ENCODE peak calls at places on chromosomes 5 and 9, in seven cellular contexts. T, F, I, R, Q, N and A are unnamed samples.

GRCh38 chr5:17878541-17878940 is 244.3 kb downstream of the TAF11L14 start:
- DNase-seq in T (no peak), F (no peak), I (no peak), R (no peak), Q (no peak), N (no peak), A (no peak)

GRCh38 chr9:13360188-13360587 is 80.7 kb upstream of the MPDZ start:
- DNase-seq in T (no peak), F (no peak), I (no peak), R (no peak), Q (no peak), N (no peak), A (no peak)

GRCh38 chr5:135833961-135834638 is 363 bp upstream of the SLC25A48 start:
- DNase-seq in T (no peak), F (no peak), I (no peak), R (no peak), Q (no peak), N (no peak), A (no peak)

GRCh38 chr9:130872058-130872453 is 24.6 kb downstream of the QRFP start:
- DNase-seq in T (no peak), F (no peak), I (no peak), R (no peak), Q (no peak), N (no peak), A (no peak)

GRCh38 chr5:147949711-147950573 is 43.6 kb upstream of the C5orf46 start:
- DNase-seq in T (no peak), F (peak; percentile 75), I (no peak), R (peak; percentile 45), Q (no peak), N (no peak), A (peak; percentile 25)

GRCh38 chr9:2465921-2466460 is 155.6 kb upstream of the VLDLR start:
- DNase-seq in T (peak; percentile 56), F (peak; percentile 33), I (no peak), R (peak; percentile 78), Q (no peak), N (peak; percentile 44), A (no peak)

GRCh38 chr5:92444888-92445287 is 1061.8 kb upstream of the ARRDC3 start:
- DNase-seq in T (no peak), F (no peak), I (no peak), R (no peak), Q (no peak), N (no peak), A (no peak)

GRCh38 chr5:126523818-126524522 is 71.0 kb downstream of the ALDH7A1 start:
- DNase-seq in T (peak; percentile 13), F (no peak), I (no peak), R (no peak), Q (no peak), N (no peak), A (no peak)

GRCh38 chr9:107227696-107228258 is 55.3 kb upstream of the RAD23B start:
- DNase-seq in T (no peak), F (no peak), I (no peak), R (no peak), Q (no peak), N (no peak), A (no peak)

GRCh38 chr5:135811007-135811406 is 23.5 kb upstream of the SLC25A48 start:
- DNase-seq in T (no peak), F (no peak), I (no peak), R (no peak), Q (no peak), N (no peak), A (no peak)

GRCh38 chr5:101783241-101784095 is 512.6 kb downstream of the SLCO4C1 start:
- DNase-seq in T (no peak), F (peak; percentile 33), I (no peak), R (no peak), Q (no peak), N (no peak), A (no peak)

GRCh38 chr9:135301271-135302263 is 178.0 kb upstream of the PPP1R26 start:
- DNase-seq in T (no peak), F (no peak), I (no peak), R (no peak), Q (no peak), N (no peak), A (no peak)

GRCh38 chr5:131381792-131382191 is 117.9 kb downstream of the CDC42SE2 start:
- DNase-seq in T (no peak), F (no peak), I (no peak), R (no peak), Q (no peak), N (no peak), A (no peak)
- H3K4me1 ChIP-seq in T (peaks cover 16% of the 10 kb centered on the region), F (peaks cover 14% of the 10 kb centered on the region), I (peaks cover 12% of the 10 kb centered on the region), R (peaks cover 49% of the 10 kb centered on the region), Q (no peaks in the 10 kb centered on the region), N (peaks cover 37% of the 10 kb centered on the region), A (peaks cover 65% of the 10 kb centered on the region)

DNA sequence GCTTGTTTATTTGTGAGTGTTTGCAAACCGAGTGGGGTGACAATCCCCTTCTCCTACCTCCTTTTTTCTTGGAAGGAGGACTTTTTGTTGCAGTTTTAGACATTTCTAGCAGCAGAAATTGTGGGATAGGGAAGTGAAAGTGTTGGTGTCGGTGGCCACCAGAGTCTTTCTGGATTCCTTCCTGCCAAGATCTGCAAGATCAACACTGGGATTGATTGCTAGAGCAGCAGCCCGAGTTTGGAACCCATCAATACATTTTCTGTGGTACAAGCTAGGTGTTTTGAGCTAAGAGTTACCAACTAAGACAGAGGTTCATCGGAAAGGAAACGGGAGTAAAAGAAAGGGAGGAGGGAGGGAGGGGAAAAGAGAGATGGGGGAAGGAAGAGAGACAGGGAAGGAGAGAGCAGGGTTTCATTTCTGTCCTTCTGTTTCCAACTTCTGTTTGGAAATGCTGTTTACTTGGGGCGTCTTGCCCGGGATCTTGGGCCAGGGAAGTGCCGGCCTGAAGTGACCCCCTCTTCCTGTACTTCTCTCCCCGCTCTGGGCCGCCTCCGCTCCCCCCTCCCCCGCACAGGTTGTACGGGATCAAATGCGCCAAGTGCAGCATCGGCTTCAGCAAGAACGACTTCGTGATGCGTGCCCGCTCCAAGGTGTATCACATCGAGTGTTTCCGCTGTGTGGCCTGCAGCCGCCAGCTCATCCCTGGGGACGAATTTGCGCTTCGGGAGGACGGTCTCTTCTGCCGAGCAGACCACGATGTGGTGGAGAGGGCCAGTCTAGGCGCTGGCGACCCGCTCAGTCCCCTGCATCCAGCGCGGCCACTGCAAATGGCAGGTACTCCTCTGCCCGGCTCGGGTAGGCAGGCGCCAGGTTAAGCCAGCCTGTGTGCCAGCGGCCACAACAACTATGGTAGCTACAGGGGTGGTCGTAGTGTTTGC is 3.9 kb downstream of the ISL1 start:
- DNase-seq in T (no peak), F (peak; percentile 73), I (peak; percentile 72), R (no peak), Q (peak; percentile 67), N (no peak), A (no peak)
- TF ChIP-seq CTCF in T (no peak), F (no peak), I (no peak), R (no peak), Q (no peak), N (no peak), A (no peak)

GRCh38 chr5:132734687-132735086 is 2.7 kb downstream of the KIF3A start:
- DNase-seq in T (no peak), F (no peak), I (no peak), R (no peak), Q (no peak), N (no peak), A (no peak)
- H3K4me1 ChIP-seq in T (no peaks in the 10 kb centered on the region), F (peaks cover 6% of the 10 kb centered on the region), I (peaks cover 4% of the 10 kb centered on the region), R (peaks cover 12% of the 10 kb centered on the region), Q (no peaks in the 10 kb centered on the region), N (peaks cover 13% of the 10 kb centered on the region), A (peaks cover 15% of the 10 kb centered on the region)

DNA sequence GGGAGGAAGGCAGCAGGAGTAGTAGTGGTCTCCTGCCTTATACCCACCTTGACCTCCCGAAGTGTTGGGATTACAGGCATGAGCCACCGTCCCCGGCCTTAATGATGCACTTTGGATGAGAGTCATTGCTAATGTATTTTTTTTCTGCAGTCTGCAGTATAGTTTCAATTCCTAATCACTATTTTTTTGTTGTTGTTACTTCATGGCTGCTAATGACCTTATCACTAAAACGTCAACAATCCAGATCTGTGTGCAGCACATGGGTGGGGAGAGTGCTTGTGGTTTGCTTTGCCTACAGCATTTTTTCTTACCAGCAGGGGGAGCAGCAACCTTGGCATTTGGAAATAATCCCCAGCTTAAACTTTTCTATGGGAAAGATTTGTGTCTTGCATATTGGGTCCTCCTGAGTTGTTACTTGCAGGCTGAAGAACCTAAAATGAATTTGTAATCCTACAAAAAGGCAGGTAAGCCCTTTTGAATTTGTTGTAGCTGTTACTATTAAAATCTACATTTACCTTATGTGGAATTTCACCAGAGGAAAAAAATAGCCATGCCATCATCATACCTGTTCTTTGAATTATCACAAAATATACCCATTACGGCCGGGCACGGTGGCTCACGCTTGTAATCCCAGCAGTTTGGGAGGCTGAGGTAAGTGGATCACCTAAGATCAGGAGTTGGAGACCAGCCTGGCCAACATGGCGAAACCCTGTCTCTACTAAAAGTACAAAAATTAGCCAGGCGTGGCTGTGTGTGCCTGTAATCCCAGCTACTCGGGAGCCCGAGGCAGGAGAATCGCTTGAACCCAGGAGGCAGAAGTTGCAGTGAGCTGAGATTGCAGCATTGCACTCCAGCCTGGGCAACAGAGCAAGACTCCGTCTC is 6.3 kb upstream of the MED7 start:
- DNase-seq in T (peak; percentile 84), F (peak; percentile 86), I (peak; percentile 70), R (peak; percentile 71), Q (peak; percentile 64), N (peak; percentile 74), A (peak; percentile 65)
- TF ChIP-seq CTCF in T (peak; percentile 81), F (peak; percentile 89), I (peak; percentile 93), R (peak; percentile 94), Q (peak; percentile 91), N (peak; percentile 75), A (peak; percentile 91)

GRCh38 chr5:160097981-160098380 is 21.3 kb downstream of the PWWP2A start:
- DNase-seq in T (no peak), F (no peak), I (no peak), R (no peak), Q (no peak), N (no peak), A (no peak)
- H3K4me1 ChIP-seq in T (peaks cover 3% of the 10 kb centered on the region), F (peaks cover 5% of the 10 kb centered on the region), I (no peaks in the 10 kb centered on the region), R (no peaks in the 10 kb centered on the region), Q (no peaks in the 10 kb centered on the region), N (no peaks in the 10 kb centered on the region), A (no peaks in the 10 kb centered on the region)

GRCh38 chr5:127564002-127564769 is 46.7 kb downstream of the PRRC1 start:
- DNase-seq in T (peak; percentile 62), F (peak; percentile 88), I (peak; percentile 55), R (peak; percentile 65), Q (no peak), N (peak; percentile 56), A (peak; percentile 42)
- TF ChIP-seq CTCF in T (peak; percentile 55), F (peak; percentile 90), I (peak; percentile 75), R (peak; percentile 89), Q (peak; percentile 81), N (peak; percentile 80), A (peak; percentile 72)

DNA sequence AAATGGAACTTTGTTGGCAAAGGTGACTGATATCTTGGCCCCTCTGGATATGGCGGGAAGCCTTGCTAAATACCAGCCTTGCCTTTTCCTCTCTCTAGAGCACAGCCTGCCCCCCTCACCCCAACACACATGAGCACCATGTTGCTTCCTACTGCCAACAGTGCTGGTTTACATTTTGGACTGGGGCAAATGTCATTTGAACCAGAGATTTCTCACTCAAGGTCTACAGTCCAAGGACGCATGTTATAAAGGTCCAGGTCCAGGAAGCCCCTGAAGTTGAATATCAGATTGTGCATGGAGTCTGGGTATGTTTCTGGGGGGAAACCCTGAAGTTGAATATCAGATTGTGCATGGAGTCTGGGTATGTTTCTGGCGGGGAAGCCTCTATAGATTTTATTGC is 19.9 kb downstream of the NEURL1B start:
- DNase-seq in T (no peak), F (no peak), I (no peak), R (no peak), Q (no peak), N (no peak), A (no peak)
- H3K4me1 ChIP-seq in T (peaks cover 21% of the 10 kb centered on the region), F (no peaks in the 10 kb centered on the region), I (peaks cover 31% of the 10 kb centered on the region), R (peaks cover 15% of the 10 kb centered on the region), Q (no peaks in the 10 kb centered on the region), N (peaks cover 41% of the 10 kb centered on the region), A (peaks cover 7% of the 10 kb centered on the region)